ENCODE peak calls at places on chromosomes 3 and 15, in five cellular contexts. J is pancreas, P is BE2C, F is uterus, U is GM12865. K is an unnamed sample.

GRCh38 chr3:177889158-177889557 is 647.1 kb upstream of the KCNMB2 start:
- DNase-seq in J (no peak), U (no peak), P (no peak), F (no peak), K (no peak)

GRCh38 chr3:153232737-153233330 is 70.8 kb downstream of the RAP2B start:
- DNase-seq in P (no peak), U (no peak), F (no peak), J (no peak), K (peak)

GRCh38 chr3:17500618-17501017 is 241.8 kb downstream of the TBC1D5 start:
- DNase-seq in U (no peak), P (no peak), J (no peak), F (no peak), K (no peak)

GRCh38 chr3:159861369-159861987 is 127.2 kb upstream of the IL12A start:
- DNase-seq in U (peak), J (no peak), P (no peak), F (no peak), K (peak)

GRCh38 chr15:69105451-69105985 is 54.9 kb upstream of the GLCE start:
- DNase-seq in U (no peak), P (no peak), J (no peak), F (no peak), K (no peak)

GRCh38 chr15:70853270-70853854 is 595 bp downstream of the LARP6 start:
- DNase-seq in P (no peak), F (peak), J (no peak), U (peak), K (peak)

GRCh38 chr3:111981457-111981763 is 2.6 kb downstream of the ABHD10 start:
- DNase-seq in P (no peak), U (no peak), J (no peak), F (no peak), K (no peak)

GRCh38 chr15:55552926-55553325 is 35.2 kb downstream of the PYGO1 start:
- DNase-seq in J (no peak), P (peak), F (no peak), U (peak), K (peak)

GRCh38 chr3:119401069-119401468 is 62.3 kb downstream of the TMEM39A start:
- DNase-seq in J (no peak), P (no peak), U (peak), F (no peak), K (no peak)

DNA sequence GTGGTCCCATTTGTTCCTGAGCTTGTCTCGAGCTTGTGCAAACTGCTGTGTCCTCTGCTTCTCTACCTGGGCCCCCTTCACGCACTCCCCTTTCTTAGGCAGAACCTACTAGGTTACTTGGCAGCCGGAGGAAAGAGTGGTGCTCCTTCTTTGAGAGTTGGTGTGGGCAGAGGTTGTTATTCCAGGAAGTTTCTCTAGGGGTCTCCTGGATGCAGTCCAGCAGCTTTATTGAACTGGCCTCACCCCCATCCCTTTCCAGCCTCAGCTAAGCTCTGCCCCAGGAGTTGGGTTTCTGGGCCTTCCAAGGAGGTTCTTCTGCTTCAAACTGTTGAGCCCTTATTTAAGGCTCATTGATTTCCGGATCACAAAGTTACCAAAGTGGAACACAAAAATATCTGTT is 103.2 kb downstream of the C3orf70 start:
- DNase-seq in J (no peak), P (no peak), F (no peak), U (no peak), K (no peak)
- TF ChIP-seq CTCF in J (no peak), P (peak), F (no peak), U (no peak), K (no peak)

GRCh38 chr15:82831894-82832600 is 22.6 kb downstream of the WHAMM start:
- DNase-seq in F (no peak), J (no peak), P (no peak), U (no peak), K (no peak)
- H3K4me3 ChIP-seq in F (no peak), J (no peak), P (no peak), U (no peak), K (no peak)

DNA sequence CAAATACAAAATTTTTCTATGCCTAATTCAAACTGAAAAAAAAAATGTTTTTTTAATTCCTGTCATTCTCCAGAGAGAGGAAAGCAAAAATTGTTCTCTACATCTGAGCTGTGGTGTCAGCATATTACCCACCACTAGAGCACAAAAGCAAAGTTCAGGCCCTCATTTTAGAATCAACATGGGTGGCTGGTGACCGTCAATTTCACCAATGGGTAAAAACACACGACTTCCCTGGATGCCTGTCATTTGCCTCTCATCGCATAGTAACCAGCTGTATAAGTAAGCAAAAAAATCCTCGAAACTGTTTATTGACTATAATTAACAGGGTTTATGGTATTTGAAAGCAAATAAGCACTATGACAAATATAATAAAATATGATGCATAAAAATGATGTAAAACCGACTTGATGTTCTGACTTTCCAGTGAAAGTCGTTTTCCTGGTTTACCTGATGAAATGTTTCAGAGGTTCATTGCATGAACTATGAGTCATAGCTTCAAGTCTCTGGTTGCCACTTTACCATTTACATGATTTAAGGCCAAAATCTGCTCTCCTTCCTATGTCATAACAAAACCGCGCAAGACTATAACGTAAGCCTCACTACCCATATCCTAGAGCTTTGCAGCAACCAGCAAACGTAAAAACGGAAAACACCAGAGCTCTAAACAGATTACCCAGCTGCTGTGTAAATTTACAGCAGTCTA is 60.5 kb downstream of the THBS1 start:
- DNase-seq in F (no peak), P (no peak), U (no peak), J (no peak), K (peak)
- TF ChIP-seq CTCF in F (no peak), P (no peak), U (no peak), J (no peak), K (no peak)

GRCh38 chr3:132785292-132785691 is 63.1 kb upstream of the NPHP3 start:
- DNase-seq in F (no peak), J (no peak), P (no peak), U (no peak), K (no peak)

GRCh38 chr3:132787616-132788015 is 65.4 kb upstream of the NPHP3 start:
- DNase-seq in P (no peak), F (peak), U (no peak), J (no peak), K (peak)

GRCh38 chr3:132784502-132785025 is 62.4 kb upstream of the NPHP3 start:
- DNase-seq in J (no peak), F (no peak), U (no peak), P (no peak), K (no peak)

GRCh38 chr3:132788299-132788698 is 66.1 kb upstream of the NPHP3 start:
- DNase-seq in U (no peak), F (peak), J (no peak), P (no peak), K (peak)

GRCh38 chr3:132786890-132787289 is 64.7 kb upstream of the NPHP3 start:
- DNase-seq in F (no peak), J (no peak), U (no peak), P (no peak), K (no peak)
- H3K4me3 ChIP-seq in F (no peak), J (no peak), U (no peak), P (no peak), K (no peak)

GRCh38 chr3:66751842-66752241 is 246.3 kb upstream of the KBTBD8 start:
- DNase-seq in J (no peak), U (no peak), P (no peak), F (no peak), K (no peak)

GRCh38 chr3:66747688-66748087 is 246.9 kb upstream of the LRIG1 start:
- DNase-seq in J (no peak), F (no peak), U (no peak), P (no peak), K (no peak)

GRCh38 chr3:66747251-66747650 is 246.4 kb upstream of the LRIG1 start:
- DNase-seq in U (no peak), J (no peak), P (no peak), F (no peak), K (no peak)

GRCh38 chr3:66744986-66745385 is 244.2 kb upstream of the LRIG1 start:
- DNase-seq in J (no peak), F (no peak), U (no peak), P (no peak), K (peak)

GRCh38 chr3:66748175-66748876 is 247.5 kb upstream of the LRIG1 start:
- DNase-seq in P (no peak), J (no peak), U (no peak), F (no peak), K (no peak)
- TF ChIP-seq CTCF in P (no peak), J (no peak), U (no peak), F (no peak), K (no peak)

GRCh38 chr15:33183334-33183733 is 11.2 kb downstream of the FMN1 start:
- DNase-seq in J (no peak), P (no peak), U (no peak), F (no peak), K (no peak)

GRCh38 chr15:33191641-33192040 is 2.9 kb downstream of the FMN1 start:
- DNase-seq in J (no peak), P (no peak), F (no peak), U (no peak), K (no peak)

GRCh38 chr15:33188654-33189257 is 5.8 kb downstream of the FMN1 start:
- DNase-seq in P (no peak), J (no peak), U (peak), F (no peak), K (no peak)

GRCh38 chr15:33190539-33190938 is 4.0 kb downstream of the FMN1 start:
- DNase-seq in F (no peak), J (no peak), U (peak), P (no peak), K (no peak)

DNA sequence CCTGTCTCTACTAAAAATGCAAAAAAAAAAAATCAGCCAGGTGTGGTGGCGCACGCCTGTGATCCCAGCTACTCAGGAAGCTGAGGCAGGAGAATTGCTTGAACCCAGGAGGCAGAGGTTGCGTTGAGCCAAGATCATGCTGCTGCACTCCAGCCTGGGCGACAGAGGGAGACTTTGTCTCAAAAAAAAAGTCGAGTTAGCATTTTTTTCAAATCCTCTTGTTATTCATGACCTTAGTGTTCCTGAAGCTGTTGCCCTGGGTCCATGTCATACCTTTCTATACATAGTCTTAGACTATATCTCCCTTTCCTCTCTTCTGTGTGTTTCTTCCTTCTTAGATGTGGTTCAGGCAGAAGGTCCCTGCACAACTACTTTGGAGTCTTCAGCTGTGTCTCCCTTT is 6.4 kb downstream of the FMN1 start:
- DNase-seq in J (no peak), U (no peak), P (no peak), F (no peak), K (no peak)
- H3K4me3 ChIP-seq in J (no peak), U (no peak), P (no peak), F (no peak), K (no peak)

GRCh38 chr15:78914027-78914764 is 30.6 kb downstream of the CTSH start:
- DNase-seq in U (no peak), P (no peak), J (no peak), F (peak), K (no peak)
- TF ChIP-seq CTCF in U (peak), P (peak), J (peak), F (peak), K (peak)

K was measured in cardiac fibroblast.